ENCODE peak calls at places on chromosome 14, in ten cellular contexts. One of them, this sample, is unnamed.

GRCh38 chr14:67719866-67720265 is 18.2 kb downstream of the RDH12 start:
- DNase-seq in AG09319: no peak
- DNase-seq in adrenal gland: no peak
- DNase-seq in osteocyte: no peak
- DNase-seq in mesothelial cell of epicardium: no peak
- DNase-seq in pancreas: no peak
- DNase-seq in right atrium auricular region: no peak
- DNase-seq in astrocyte: no peak
- DNase-seq in HFF-Myc: no peak
- DNase-seq in CD14-positive monocyte: no peak
- DNase-seq in this sample: no peak

GRCh38 chr14:65277027-65277426 is 135.5 kb upstream of the FUT8 start:
- DNase-seq in pancreas: no peak
- DNase-seq in HFF-Myc: no peak
- DNase-seq in CD14-positive monocyte: no peak
- DNase-seq in mesothelial cell of epicardium: no peak
- DNase-seq in right atrium auricular region: no peak
- DNase-seq in astrocyte: peak
- DNase-seq in osteocyte: no peak
- DNase-seq in adrenal gland: no peak
- DNase-seq in AG09319: no peak
- DNase-seq in this sample: peak

GRCh38 chr14:64673748-64674147 is 30.5 kb upstream of the PLEKHG3 start:
- DNase-seq in HFF-Myc: no peak
- DNase-seq in right atrium auricular region: no peak
- DNase-seq in AG09319: no peak
- DNase-seq in mesothelial cell of epicardium: no peak
- DNase-seq in astrocyte: no peak
- DNase-seq in CD14-positive monocyte: peak
- DNase-seq in pancreas: no peak
- DNase-seq in osteocyte: no peak
- DNase-seq in adrenal gland: no peak
- DNase-seq in this sample: no peak

GRCh38 chr14:100762089-100762515 is 35.4 kb downstream of the DLK1 start:
- DNase-seq in adrenal gland: no peak
- DNase-seq in right atrium auricular region: no peak
- DNase-seq in CD14-positive monocyte: no peak
- DNase-seq in osteocyte: no peak
- DNase-seq in HFF-Myc: no peak
- DNase-seq in AG09319: no peak
- DNase-seq in astrocyte: peak
- DNase-seq in pancreas: no peak
- DNase-seq in mesothelial cell of epicardium: no peak
- DNase-seq in this sample: no peak

GRCh38 chr14:55240526-55241178 is 30.6 kb upstream of the FBXO34 start:
- DNase-seq in right atrium auricular region: no peak
- DNase-seq in AG09319: no peak
- DNase-seq in osteocyte: no peak
- DNase-seq in astrocyte: peak
- DNase-seq in HFF-Myc: no peak
- DNase-seq in adrenal gland: no peak
- DNase-seq in CD14-positive monocyte: no peak
- DNase-seq in pancreas: no peak
- DNase-seq in mesothelial cell of epicardium: no peak
- DNase-seq in this sample: peak

GRCh38 chr14:66152269-66152668 is 333.9 kb upstream of the CCDC196 start:
- DNase-seq in HFF-Myc: no peak
- DNase-seq in mesothelial cell of epicardium: no peak
- DNase-seq in AG09319: no peak
- DNase-seq in astrocyte: no peak
- DNase-seq in CD14-positive monocyte: no peak
- DNase-seq in pancreas: no peak
- DNase-seq in adrenal gland: no peak
- DNase-seq in osteocyte: no peak
- DNase-seq in right atrium auricular region: no peak
- DNase-seq in this sample: no peak

GRCh38 chr14:101120636-101121398 is 217.3 kb upstream of the RTL1 start:
- DNase-seq in mesothelial cell of epicardium: peak
- DNase-seq in adrenal gland: peak
- DNase-seq in right atrium auricular region: peak
- DNase-seq in astrocyte: peak
- DNase-seq in osteocyte: peak
- DNase-seq in pancreas: no peak
- DNase-seq in HFF-Myc: no peak
- DNase-seq in AG09319: no peak
- DNase-seq in CD14-positive monocyte: peak
- DNase-seq in this sample: no peak

GRCh38 chr14:95398630-95399547 is 79.2 kb upstream of the CLMN start:
- DNase-seq in HFF-Myc: no peak
- DNase-seq in AG09319: no peak
- DNase-seq in right atrium auricular region: no peak
- DNase-seq in adrenal gland: no peak
- DNase-seq in pancreas: no peak
- DNase-seq in mesothelial cell of epicardium: no peak
- DNase-seq in astrocyte: no peak
- DNase-seq in osteocyte: no peak
- DNase-seq in CD14-positive monocyte: no peak
- DNase-seq in this sample: no peak

GRCh38 chr14:100837812-100838170 is 11.9 kb downstream of the MEG3 start:
- DNase-seq in CD14-positive monocyte: no peak
- DNase-seq in right atrium auricular region: no peak
- DNase-seq in pancreas: no peak
- DNase-seq in adrenal gland: no peak
- DNase-seq in AG09319: no peak
- DNase-seq in astrocyte: no peak
- DNase-seq in osteocyte: no peak
- DNase-seq in mesothelial cell of epicardium: no peak
- DNase-seq in HFF-Myc: no peak
- DNase-seq in this sample: no peak

GRCh38 chr14:71890541-71890940 is 41.7 kb upstream of the RGS6 start:
- DNase-seq in mesothelial cell of epicardium: no peak
- DNase-seq in osteocyte: no peak
- DNase-seq in AG09319: no peak
- DNase-seq in adrenal gland: no peak
- DNase-seq in CD14-positive monocyte: no peak
- DNase-seq in right atrium auricular region: no peak
- DNase-seq in HFF-Myc: no peak
- DNase-seq in astrocyte: no peak
- DNase-seq in pancreas: no peak
- DNase-seq in this sample: no peak

GRCh38 chr14:65599375-65599774 is 186.8 kb downstream of the FUT8 start:
- DNase-seq in CD14-positive monocyte: no peak
- DNase-seq in right atrium auricular region: no peak
- DNase-seq in mesothelial cell of epicardium: no peak
- DNase-seq in AG09319: no peak
- DNase-seq in adrenal gland: no peak
- DNase-seq in pancreas: no peak
- DNase-seq in astrocyte: peak
- DNase-seq in osteocyte: no peak
- DNase-seq in HFF-Myc: no peak
- DNase-seq in this sample: peak

GRCh38 chr14:50944647-50945413 is 547 bp upstream of the PYGL start:
- DNase-seq in AG09319: no peak
- DNase-seq in mesothelial cell of epicardium: no peak
- DNase-seq in adrenal gland: peak
- DNase-seq in osteocyte: no peak
- DNase-seq in astrocyte: peak
- DNase-seq in pancreas: peak
- DNase-seq in HFF-Myc: no peak
- DNase-seq in CD14-positive monocyte: no peak
- DNase-seq in right atrium auricular region: no peak
- DNase-seq in this sample: no peak

GRCh38 chr14:93054876-93055275 is 60.8 kb downstream of the ITPK1 start:
- DNase-seq in right atrium auricular region: no peak
- DNase-seq in pancreas: no peak
- DNase-seq in AG09319: no peak
- DNase-seq in HFF-Myc: no peak
- DNase-seq in CD14-positive monocyte: no peak
- DNase-seq in astrocyte: no peak
- DNase-seq in osteocyte: no peak
- DNase-seq in adrenal gland: no peak
- DNase-seq in mesothelial cell of epicardium: no peak
- DNase-seq in this sample: no peak

GRCh38 chr14:68961781-68962584 is 17.1 kb downstream of the ACTN1 start:
- DNase-seq in pancreas: peak
- DNase-seq in mesothelial cell of epicardium: no peak
- DNase-seq in right atrium auricular region: no peak
- DNase-seq in adrenal gland: peak
- DNase-seq in astrocyte: peak
- DNase-seq in osteocyte: no peak
- DNase-seq in AG09319: no peak
- DNase-seq in HFF-Myc: no peak
- DNase-seq in CD14-positive monocyte: no peak
- DNase-seq in this sample: no peak

GRCh38 chr14:32703246-32703645 is 235.4 kb upstream of the NPAS3 start:
- DNase-seq in HFF-Myc: no peak
- DNase-seq in AG09319: no peak
- DNase-seq in adrenal gland: no peak
- DNase-seq in mesothelial cell of epicardium: no peak
- DNase-seq in right atrium auricular region: no peak
- DNase-seq in astrocyte: peak
- DNase-seq in pancreas: no peak
- DNase-seq in CD14-positive monocyte: no peak
- DNase-seq in osteocyte: no peak
- DNase-seq in this sample: no peak

GRCh38 chr14:46940600-46940999 is 289.0 kb upstream of the RPL10L start:
- DNase-seq in CD14-positive monocyte: no peak
- DNase-seq in adrenal gland: no peak
- DNase-seq in HFF-Myc: no peak
- DNase-seq in mesothelial cell of epicardium: no peak
- DNase-seq in right atrium auricular region: no peak
- DNase-seq in osteocyte: no peak
- DNase-seq in pancreas: no peak
- DNase-seq in AG09319: no peak
- DNase-seq in astrocyte: no peak
- DNase-seq in this sample: no peak

GRCh38 chr14:21255385-21256101 is 13.7 kb downstream of the HNRNPC start:
- DNase-seq in right atrium auricular region: no peak
- DNase-seq in pancreas: no peak
- DNase-seq in astrocyte: peak
- DNase-seq in adrenal gland: no peak
- DNase-seq in osteocyte: no peak
- DNase-seq in HFF-Myc: no peak
- DNase-seq in AG09319: no peak
- DNase-seq in CD14-positive monocyte: no peak
- DNase-seq in mesothelial cell of epicardium: no peak
- DNase-seq in this sample: no peak

GRCh38 chr14:31080060-31080459 is 53.9 kb upstream of the STRN3 start:
- DNase-seq in right atrium auricular region: peak
- DNase-seq in mesothelial cell of epicardium: no peak
- DNase-seq in CD14-positive monocyte: no peak
- DNase-seq in astrocyte: peak
- DNase-seq in pancreas: no peak
- DNase-seq in HFF-Myc: peak
- DNase-seq in AG09319: peak
- DNase-seq in adrenal gland: no peak
- DNase-seq in osteocyte: no peak
- DNase-seq in this sample: no peak

GRCh38 chr14:79734151-79734550 is 477.2 kb downstream of the DIO2 start:
- DNase-seq in pancreas: no peak
- DNase-seq in right atrium auricular region: no peak
- DNase-seq in HFF-Myc: no peak
- DNase-seq in mesothelial cell of epicardium: no peak
- DNase-seq in AG09319: no peak
- DNase-seq in CD14-positive monocyte: no peak
- DNase-seq in adrenal gland: no peak
- DNase-seq in astrocyte: no peak
- DNase-seq in osteocyte: no peak
- DNase-seq in this sample: no peak

GRCh38 chr14:104665663-104666522 is 23.5 kb upstream of the INF2 start:
- DNase-seq in CD14-positive monocyte: no peak
- DNase-seq in pancreas: peak
- DNase-seq in right atrium auricular region: no peak
- DNase-seq in adrenal gland: peak
- DNase-seq in AG09319: no peak
- DNase-seq in HFF-Myc: no peak
- DNase-seq in osteocyte: peak
- DNase-seq in astrocyte: no peak
- DNase-seq in mesothelial cell of epicardium: no peak
- DNase-seq in this sample: no peak
- TF ChIP-seq CTCF in CD14-positive monocyte: peak
- TF ChIP-seq CTCF in pancreas: no peak
- TF ChIP-seq CTCF in right atrium auricular region: peak
- TF ChIP-seq CTCF in adrenal gland: peak
- TF ChIP-seq CTCF in AG09319: peak
- TF ChIP-seq CTCF in HFF-Myc: peak
- TF ChIP-seq CTCF in osteocyte: peak
- TF ChIP-seq CTCF in astrocyte: no peak
- TF ChIP-seq CTCF in mesothelial cell of epicardium: no peak
- TF ChIP-seq CTCF in this sample: peak

DNA sequence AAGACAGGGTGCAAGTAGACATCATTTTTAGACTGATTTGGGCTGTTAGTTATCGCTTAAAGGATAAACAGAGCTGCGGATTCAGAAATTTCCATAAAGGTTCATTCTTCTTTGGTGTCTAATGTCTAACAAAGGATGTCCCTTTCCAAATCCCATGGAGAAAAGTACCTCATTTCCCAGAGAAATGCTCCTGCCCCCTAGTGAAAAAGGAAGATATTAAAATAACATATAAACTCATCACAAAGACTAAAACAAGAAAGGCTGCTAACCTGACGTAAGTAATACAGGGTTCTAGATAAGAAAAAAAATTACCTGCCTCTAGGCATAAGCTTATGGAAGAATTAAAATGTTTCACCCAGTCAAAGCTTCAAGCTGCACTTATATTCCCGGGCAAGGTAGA is 22.8 kb downstream of the ARMH4 start:
- DNase-seq in right atrium auricular region: no peak
- DNase-seq in pancreas: no peak
- DNase-seq in mesothelial cell of epicardium: no peak
- DNase-seq in HFF-Myc: no peak
- DNase-seq in CD14-positive monocyte: no peak
- DNase-seq in adrenal gland: no peak
- DNase-seq in astrocyte: no peak
- DNase-seq in AG09319: no peak
- DNase-seq in osteocyte: no peak
- DNase-seq in this sample: no peak
- TF ChIP-seq CTCF in right atrium auricular region: no peak
- TF ChIP-seq CTCF in pancreas: no peak
- TF ChIP-seq CTCF in mesothelial cell of epicardium: no peak
- TF ChIP-seq CTCF in HFF-Myc: no peak
- TF ChIP-seq CTCF in CD14-positive monocyte: no peak
- TF ChIP-seq CTCF in adrenal gland: no peak
- TF ChIP-seq CTCF in astrocyte: no peak
- TF ChIP-seq CTCF in AG09319: no peak
- TF ChIP-seq CTCF in osteocyte: no peak
- TF ChIP-seq CTCF in this sample: peak

GRCh38 chr14:73283592-73284379 is 46.5 kb downstream of the PAPLN start:
- DNase-seq in CD14-positive monocyte: no peak
- DNase-seq in pancreas: no peak
- DNase-seq in mesothelial cell of epicardium: no peak
- DNase-seq in osteocyte: no peak
- DNase-seq in AG09319: no peak
- DNase-seq in astrocyte: peak
- DNase-seq in adrenal gland: no peak
- DNase-seq in HFF-Myc: no peak
- DNase-seq in right atrium auricular region: no peak
- DNase-seq in this sample: peak
- TF ChIP-seq CTCF in CD14-positive monocyte: no peak
- TF ChIP-seq CTCF in pancreas: no peak
- TF ChIP-seq CTCF in mesothelial cell of epicardium: no peak
- TF ChIP-seq CTCF in osteocyte: peak
- TF ChIP-seq CTCF in AG09319: peak
- TF ChIP-seq CTCF in astrocyte: peak
- TF ChIP-seq CTCF in adrenal gland: no peak
- TF ChIP-seq CTCF in HFF-Myc: peak
- TF ChIP-seq CTCF in right atrium auricular region: peak
- TF ChIP-seq CTCF in this sample: peak

GRCh38 chr14:56247495-56248087 is 129.4 kb downstream of the PELI2 start:
- DNase-seq in astrocyte: peak
- DNase-seq in osteocyte: no peak
- DNase-seq in right atrium auricular region: no peak
- DNase-seq in pancreas: no peak
- DNase-seq in AG09319: no peak
- DNase-seq in CD14-positive monocyte: no peak
- DNase-seq in HFF-Myc: no peak
- DNase-seq in mesothelial cell of epicardium: no peak
- DNase-seq in adrenal gland: no peak
- DNase-seq in this sample: peak
- TF ChIP-seq CTCF in astrocyte: peak
- TF ChIP-seq CTCF in osteocyte: peak
- TF ChIP-seq CTCF in right atrium auricular region: peak
- TF ChIP-seq CTCF in pancreas: no peak
- TF ChIP-seq CTCF in AG09319: peak
- TF ChIP-seq CTCF in CD14-positive monocyte: no peak
- TF ChIP-seq CTCF in HFF-Myc: no peak
- TF ChIP-seq CTCF in mesothelial cell of epicardium: no peak
- TF ChIP-seq CTCF in adrenal gland: peak
- TF ChIP-seq CTCF in this sample: peak

This sample was measured in HFFc6.